ENCODE peak calls at places on chromosomes 3 and 15, in five cellular contexts. P is anterior cingulate cortex; K is iris pigment epithelial cell; H is stimulated activated CD4-positive, alpha-beta T cell treated with anti-CD3 and anti-CD28 coated beads, Interleukin-1b, Interleukin-23, amount 100 ng/mL, for 1 hour; Q is epithelial cell of prostate. V is an unnamed sample.

GRCh38 chr3:195013411-195013810 is 257.5 kb downstream of the XXYLT1 start:
- DNase-seq in H (no peak), K (no peak), P (no peak), Q (no peak), V (no peak)

GRCh38 chr15:73936181-73936580 is 9.9 kb downstream of the LOXL1 start:
- DNase-seq in Q (peak; percentile 27), H (no peak), K (peak; percentile 76), P (no peak), V (peak; percentile 87)

GRCh38 chr15:49135893-49136292 is 19.5 kb downstream of the COPS2 start:
- DNase-seq in Q (peak; percentile 34), H (no peak), P (no peak), K (peak; percentile 87), V (peak; percentile 68)

GRCh38 chr3:190120161-190121060 is at the start of gene P3H2:
- DNase-seq in K (peak; percentile 96), H (no peak), Q (peak; percentile 60), P (peak; percentile 80), V (peak; percentile 92)

GRCh38 chr15:29632671-29633406 is 189.4 kb downstream of the TJP1 start:
- DNase-seq in K (no peak), P (no peak), H (no peak), Q (no peak), V (no peak)

GRCh38 chr15:51828621-51829359 is 663 bp upstream of the TMOD3 start:
- DNase-seq in K (peak; percentile 14), H (no peak), P (no peak), Q (peak; percentile 81), V (peak; percentile 84)

GRCh38 chr3:64143399-64144130 is 81.7 kb downstream of the PRICKLE2 start:
- DNase-seq in K (peak; percentile 72), Q (no peak), H (no peak), P (no peak), V (peak; percentile 86)

GRCh38 chr3:21345577-21345976 is 405.4 kb downstream of the ZNF385D start:
- DNase-seq in P (no peak), H (no peak), K (no peak), Q (no peak), V (no peak)

GRCh38 chr15:29883126-29883525 is 60.9 kb upstream of the TJP1 start:
- DNase-seq in Q (no peak), P (no peak), H (no peak), K (peak; percentile 67), V (no peak)

GRCh38 chr3:152968388-152969024 is 133.6 kb downstream of the P2RY1 start:
- DNase-seq in Q (no peak), H (no peak), K (peak; percentile 52), P (no peak), V (peak; percentile 67)

GRCh38 chr3:49217688-49218470 is 46.5 kb downstream of the KLHDC8B start:
- DNase-seq in Q (no peak), K (peak; percentile 12), P (no peak), H (no peak), V (no peak)

GRCh38 chr3:194995922-194996321 is 275.0 kb downstream of the XXYLT1 start:
- DNase-seq in H (no peak), P (no peak), Q (no peak), K (no peak), V (no peak)

GRCh38 chr3:187039723-187040414 is 99.4 kb downstream of the RPL39L start:
- DNase-seq in P (no peak), Q (no peak), K (no peak), H (no peak), V (no peak)